ENCODE peak calls at places on chromosomes 2 and 18, in six cellular contexts. N is H1, K is K562, V is GM12892, T is HepG2, Z is GM12878. S is an unnamed sample.

GRCh38 chr2:142306126-142306525 is 175.3 kb upstream of the LRP1B start:
- DNase-seq in K (no peak), N (no peak), T (no peak), V (no peak), Z (no peak), S (no peak)

GRCh38 chr18:60347526-60348045 is 25.0 kb downstream of the MC4R start:
- DNase-seq in K (no peak), T (no peak), V (no peak), N (no peak), Z (no peak), S (no peak)

GRCh38 chr18:79693561-79694205 is 14.1 kb downstream of the CTDP1 start:
- DNase-seq in V (no peak), K (no peak), Z (no peak), N (no peak), T (no peak), S (no peak)

GRCh38 chr2:111946294-111947114 is 48.1 kb downstream of the MERTK start:
- DNase-seq in T (peak), V (no peak), Z (no peak), N (no peak), K (no peak), S (no peak)

GRCh38 chr2:24435391-24436316 is 55.4 kb upstream of the NCOA1 start:
- DNase-seq in K (no peak), T (no peak), Z (no peak), V (no peak), N (no peak), S (no peak)

GRCh38 chr2:231557571-231558217 is 27.4 kb upstream of the NMUR1 start:
- DNase-seq in N (peak), K (peak), T (peak), Z (peak), V (peak), S (peak)

GRCh38 chr2:138930571-138930970 is 150.4 kb upstream of the NXPH2 start:
- DNase-seq in Z (no peak), K (no peak), N (no peak), T (no peak), V (no peak), S (no peak)

GRCh38 chr2:188974184-188974583 is at the start of gene COL3A1:
- DNase-seq in N (no peak), V (no peak), K (no peak), Z (no peak), T (no peak), S (no peak)

GRCh38 chr2:202278036-202278760 is 12.6 kb downstream of the NOP58 start:
- DNase-seq in T (peak), K (no peak), Z (no peak), N (no peak), V (no peak), S (no peak)

GRCh38 chr2:138104071-138104470 is 139.8 kb downstream of the HNMT start:
- DNase-seq in N (no peak), T (no peak), V (no peak), K (no peak), Z (no peak), S (no peak)

GRCh38 chr2:14896280-14896679 is 263.8 kb downstream of the LRATD1 start:
- DNase-seq in K (no peak), Z (no peak), V (no peak), N (no peak), T (no peak), S (no peak)

GRCh38 chr2:44920751-44921150 is 20.8 kb upstream of the SIX3 start:
- DNase-seq in T (no peak), V (no peak), N (no peak), K (no peak), Z (no peak), S (no peak)

GRCh38 chr2:181004647-181005325 is 24.4 kb downstream of the UBE2E3 start:
- DNase-seq in N (no peak), V (no peak), T (no peak), K (peak), Z (no peak), S (no peak)
- TF ChIP-seq POLR2AphosphoS5 in N (no peak), V (no peak), T (no peak), K (no peak), Z (no peak), S (no peak)

DNA sequence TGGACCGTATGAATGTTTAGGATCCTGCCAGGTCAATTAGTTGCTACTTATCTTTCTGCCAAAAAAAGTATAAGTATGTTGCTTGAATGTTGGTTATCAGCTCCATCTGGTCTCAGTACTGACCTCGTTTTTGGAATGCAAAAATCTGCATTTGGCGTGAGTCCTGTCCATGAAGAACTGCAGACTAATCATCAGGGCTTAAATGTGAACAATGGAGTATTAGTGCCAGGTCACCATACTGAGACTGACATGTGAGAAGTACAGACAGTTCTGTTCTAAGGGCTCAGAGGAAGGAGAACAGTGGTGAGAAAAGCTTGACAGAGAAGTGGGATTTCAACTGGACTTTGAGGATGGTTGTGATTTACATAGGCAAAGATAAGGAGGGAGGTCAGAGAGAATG is 393.1 kb upstream of the SLC14A2 start:
- DNase-seq in Z (no peak), V (no peak), T (no peak), N (no peak), K (no peak), S (no peak)
- TF ChIP-seq POLR2A in Z (no peak), V (no peak), T (no peak), N (no peak), K (no peak), S (no peak)

GRCh38 chr2:151030663-151031230 is 230.9 kb downstream of the RBM43 start:
- DNase-seq in K (peak), Z (no peak), T (no peak), V (no peak), N (no peak), S (no peak)
- TF ChIP-seq TAF1 in K (no peak), Z (no peak), T (no peak), V (no peak), N (no peak), S (no peak)

GRCh38 chr2:8306530-8307351 is 375.1 kb upstream of the ID2 start:
- DNase-seq in V (no peak), N (no peak), Z (no peak), T (no peak), K (no peak), S (no peak)

GRCh38 chr2:8309131-8309530 is 372.7 kb upstream of the ID2 start:
- DNase-seq in Z (no peak), V (no peak), N (no peak), T (no peak), K (no peak), S (no peak)

GRCh38 chr2:8303322-8303832 is 378.5 kb upstream of the ID2 start:
- DNase-seq in V (peak), T (no peak), K (no peak), N (no peak), Z (peak), S (no peak)

GRCh38 chr2:8307779-8308178 is 374.1 kb upstream of the ID2 start:
- DNase-seq in V (no peak), N (no peak), T (no peak), K (no peak), Z (no peak), S (no peak)

GRCh38 chr2:8304821-8305766 is 376.8 kb upstream of the ID2 start:
- DNase-seq in Z (no peak), T (no peak), N (no peak), K (peak), V (no peak), S (no peak)
- TF ChIP-seq POLR2AphosphoS5 in Z (no peak), T (no peak), N (no peak), K (no peak), V (no peak), S (no peak)

DNA sequence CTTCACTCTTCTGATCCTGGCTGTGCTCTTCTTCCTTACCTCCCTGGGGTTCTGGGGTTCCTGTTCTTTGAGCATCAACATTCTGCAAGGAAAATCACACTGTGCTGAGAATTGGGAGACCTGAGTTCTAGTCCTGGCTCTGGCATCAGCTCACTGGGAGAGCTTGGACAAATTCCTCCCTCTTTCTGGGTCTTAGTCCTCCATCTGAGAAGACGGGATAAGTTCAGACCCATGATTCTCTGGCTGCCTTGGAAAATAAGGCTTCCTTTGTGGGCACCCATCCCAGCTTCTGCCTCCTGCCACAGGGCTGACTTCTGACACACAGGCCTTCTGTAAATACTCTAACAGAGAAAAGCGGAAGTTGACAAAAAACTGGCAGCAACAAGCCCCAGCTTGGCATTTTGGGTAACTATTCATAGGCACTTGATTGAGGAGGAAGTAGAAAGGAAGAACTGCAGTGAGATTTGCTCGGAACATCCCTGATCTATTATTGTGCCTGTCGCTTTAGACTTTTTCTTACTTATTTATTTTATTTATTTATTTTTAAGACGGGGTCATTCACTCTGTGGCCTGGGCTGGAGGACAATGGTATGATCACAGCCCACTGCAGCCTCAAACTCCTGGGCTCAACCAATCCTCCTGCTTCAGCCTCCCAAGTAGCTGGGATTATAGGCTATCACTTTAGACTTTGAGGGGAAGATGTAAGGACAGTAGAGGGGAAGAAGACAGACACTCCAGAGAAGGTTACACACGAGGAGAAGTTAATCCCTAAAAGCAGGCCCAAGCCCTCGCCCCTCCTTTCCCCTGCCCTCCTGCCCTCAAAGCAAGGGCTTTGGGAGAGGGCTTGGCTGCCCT is 7.9 kb downstream of the PCBP1 start:
- DNase-seq in Z (no peak), T (peak), K (no peak), N (no peak), V (peak), S (no peak)
- TF ChIP-seq POLR2A in Z (peak), T (peak), K (no peak), N (no peak), V (peak), S (peak)

GRCh38 chr2:95313296-95314265 is 16.4 kb downstream of the KCNIP3 start:
- DNase-seq in N (no peak), V (no peak), T (no peak), Z (no peak), K (no peak), S (no peak)
- TF ChIP-seq TAF1 in N (no peak), V (no peak), T (no peak), Z (no peak), K (no peak), S (no peak)

GRCh38 chr18:65093341-65093740 is 657.5 kb upstream of the CDH7 start:
- DNase-seq in N (no peak), V (no peak), K (no peak), Z (no peak), T (no peak), S (no peak)

DNA sequence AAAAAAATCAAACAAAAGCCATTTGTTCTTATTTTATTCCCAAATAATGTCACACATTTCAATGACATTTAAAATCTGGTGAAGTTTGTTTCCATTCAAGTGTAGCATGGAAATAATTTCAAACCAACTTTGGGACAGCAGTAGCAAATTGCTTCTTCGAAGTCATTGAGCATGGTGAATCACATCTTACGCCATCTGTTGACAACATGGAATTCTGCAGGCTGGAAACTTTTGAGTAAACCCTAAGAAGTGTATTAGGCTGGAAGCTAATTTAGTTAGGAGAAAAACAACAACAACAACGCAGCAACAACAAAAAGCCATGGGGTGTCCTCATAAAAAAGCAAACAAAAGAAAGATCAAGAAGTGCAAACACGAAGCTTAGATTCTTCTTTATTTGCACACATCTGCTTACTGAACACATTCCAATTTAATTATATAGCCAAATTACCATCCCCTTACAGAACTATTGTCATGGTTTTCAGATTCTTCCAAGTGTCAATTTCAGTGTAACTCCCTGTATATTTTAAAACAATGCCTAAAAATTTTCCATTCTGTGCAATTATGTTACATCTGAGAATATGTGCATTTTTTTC is 659.0 kb upstream of the CDH7 start:
- DNase-seq in K (peak), V (no peak), N (peak), Z (no peak), T (peak), S (no peak)
- TF ChIP-seq POLR2AphosphoS5 in K (no peak), V (no peak), N (no peak), Z (no peak), T (no peak), S (no peak)

GRCh38 chr2:66435963-66436362 is 1.0 kb downstream of the MEIS1 start:
- DNase-seq in V (no peak), N (no peak), K (no peak), Z (no peak), T (no peak), S (no peak)

GRCh38 chr2:66433695-66433944 is 1.3 kb upstream of the MEIS1 start:
- DNase-seq in T (no peak), K (no peak), V (no peak), N (no peak), Z (no peak), S (no peak)

GRCh38 chr2:66435549-66435875 is 587 bp downstream of the MEIS1 start:
- DNase-seq in Z (no peak), N (no peak), K (peak), T (no peak), V (no peak), S (no peak)

GRCh38 chr2:66433945-66434678 is 813 bp upstream of the MEIS1 start:
- DNase-seq in N (no peak), V (no peak), T (peak), K (peak), Z (no peak), S (no peak)

DNA sequence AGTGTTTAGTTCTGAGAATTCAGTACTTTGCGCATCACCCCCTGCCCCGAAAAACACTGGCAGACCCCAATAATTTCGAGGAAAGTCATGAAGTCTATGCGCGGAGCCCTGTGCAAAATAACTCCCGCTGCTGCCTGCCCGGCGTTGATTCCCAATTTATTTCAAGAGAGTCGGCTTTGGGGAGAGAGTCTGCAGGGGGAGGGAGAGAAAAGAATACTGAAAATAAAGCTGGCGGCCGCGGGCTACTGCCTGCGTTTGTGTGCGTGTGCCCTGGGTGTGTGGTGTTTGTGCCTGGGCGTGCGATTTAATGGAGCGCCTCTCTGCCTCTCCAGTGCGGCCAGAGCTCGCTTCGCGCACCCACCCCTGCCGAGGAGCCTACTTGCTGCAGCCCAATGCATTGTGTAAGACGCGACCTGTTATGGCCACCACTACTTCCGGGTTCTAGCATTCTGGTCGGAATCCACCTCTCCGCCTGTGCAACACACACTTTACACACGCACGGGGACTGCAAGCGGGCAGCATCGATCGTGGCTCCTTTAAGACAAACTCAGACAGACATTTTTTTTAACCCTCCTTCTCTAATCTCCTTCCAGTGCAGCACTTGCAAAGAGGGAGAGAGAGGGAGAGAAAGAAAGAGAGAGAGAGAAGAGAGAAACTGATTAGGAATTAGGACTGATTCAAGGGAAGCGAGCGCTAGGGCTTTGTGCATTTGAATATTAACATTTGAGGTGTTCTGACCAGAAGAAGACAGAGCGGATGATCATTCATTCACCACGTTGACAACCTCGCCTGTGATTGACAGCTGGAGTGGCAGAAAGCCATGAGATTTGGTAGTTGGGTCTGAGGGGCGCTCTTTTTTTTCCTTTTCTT is at the start of gene MEIS1:
- DNase-seq in K (peak), V (no peak), N (no peak), Z (no peak), T (peak), S (no peak)
- TF ChIP-seq POLR2A in K (peak), V (no peak), N (no peak), Z (no peak), T (peak), S (no peak)

GRCh38 chr2:123915380-123915779 is 109.7 kb upstream of the CNTNAP5 start:
- DNase-seq in V (no peak), Z (no peak), N (no peak), T (no peak), K (no peak), S (no peak)
- TF ChIP-seq TAF1 in V (no peak), Z (no peak), N (no peak), T (no peak), K (no peak), S (no peak)